ENCODE peak calls at places on chromosomes 11 and 22, in five cellular contexts. S is upper lobe of right lung, P is lower leg skin, L is PC-9, N is MCF 10A. Z is an unnamed sample.

GRCh38 chr11:13462311-13462927 is 603 bp downstream of the BTBD10 start:
- DNase-seq in N (peak; percentile 56), L (peak; percentile 75), S (no peak), P (peak; percentile 94), Z (no peak)

GRCh38 chr11:32796425-32796824 is 2.0 kb upstream of the CCDC73 start:
- DNase-seq in N (no peak), S (no peak), L (no peak), P (no peak), Z (no peak)

GRCh38 chr22:17477401-17477833 is 85.9 kb upstream of the SLC25A18 start:
- DNase-seq in N (no peak), L (no peak), P (no peak), S (no peak), Z (no peak)

GRCh38 chr11:62930157-62930556 is 9.0 kb upstream of the CHRM1 start:
- DNase-seq in S (peak; percentile 32), N (no peak), L (no peak), P (no peak), Z (no peak)

GRCh38 chr22:47111626-47112373 is 349.4 kb downstream of the TBC1D22A start:
- DNase-seq in N (no peak), L (no peak), P (peak; percentile 76), S (no peak), Z (no peak)

GRCh38 chr22:38700789-38701628 is at the start of gene JOSD1:
- DNase-seq in S (peak; percentile 98), N (peak; percentile 92), L (peak; percentile 87), P (peak; percentile 99), Z (peak; percentile 100)

GRCh38 chr11:126265801-126266200 is 2.9 kb downstream of the SRPRA start:
- DNase-seq in N (no peak), L (peak; percentile 32), P (no peak), S (no peak), Z (no peak)

GRCh38 chr11:11268119-11268518 is 84.9 kb downstream of the CSNK2A3 start:
- DNase-seq in L (no peak), S (no peak), P (no peak), N (no peak), Z (no peak)

GRCh38 chr11:19193916-19194315 is 7.9 kb downstream of the CSRP3 start:
- DNase-seq in P (no peak), N (no peak), L (no peak), S (no peak), Z (no peak)

GRCh38 chr22:31095637-31096249 is 11.6 kb downstream of the SELENOM start:
- DNase-seq in N (no peak), P (no peak), L (no peak), S (no peak), Z (no peak)

GRCh38 chr22:40928657-40929056 is 22.5 kb upstream of the RBX1 start:
- DNase-seq in N (no peak), L (no peak), S (no peak), P (no peak), Z (no peak)

GRCh38 chr11:14775897-14776296 is 116.1 kb downstream of the CYP2R1 start:
- DNase-seq in S (no peak), L (no peak), P (no peak), N (no peak), Z (no peak)

GRCh38 chr11:27443746-27444465 is 28.7 kb downstream of the LGR4 start:
- DNase-seq in L (no peak), S (no peak), P (no peak), N (no peak), Z (no peak)

GRCh38 chr11:61446211-61446651 is 16.3 kb downstream of the SDHAF2 start:
- DNase-seq in N (peak; percentile 91), S (peak; percentile 93), L (peak; percentile 82), P (peak; percentile 95), Z (peak; percentile 38)

GRCh38 chr11:127470485-127470884 is 469.9 kb upstream of the KIRREL3 start:
- DNase-seq in P (no peak), L (no peak), N (peak; percentile 60), S (no peak), Z (no peak)

GRCh38 chr11:117807482-117808272 is 10.7 kb upstream of the DSCAML1 start:
- DNase-seq in L (no peak), P (peak; percentile 95), N (peak; percentile 59), S (peak; percentile 86), Z (peak; percentile 74)

GRCh38 chr22:45007247-45007945 is 2.4 kb downstream of the PHF21B start:
- DNase-seq in S (no peak), L (no peak), N (no peak), P (no peak), Z (no peak)

GRCh38 chr11:612201-612960 is 3.4 kb downstream of the IRF7 start:
- DNase-seq in S (peak; percentile 68), P (peak; percentile 86), N (peak; percentile 48), L (peak; percentile 61), Z (no peak)

GRCh38 chr11:122215244-122215992 is 99.4 kb upstream of the BLID start:
- DNase-seq in N (peak; percentile 66), S (peak; percentile 84), L (no peak), P (peak; percentile 94), Z (no peak)

GRCh38 chr11:95729462-95729861 is 60.1 kb downstream of the FAM76B start:
- DNase-seq in P (no peak), S (no peak), L (no peak), N (no peak), Z (no peak)

GRCh38 chr11:128937480-128937879 is 5.2 kb downstream of the TP53AIP1 start:
- DNase-seq in L (no peak), P (peak; percentile 85), N (no peak), S (no peak), Z (no peak)

GRCh38 chr11:120869097-120869496 is 154.8 kb upstream of the TBCEL start:
- DNase-seq in N (no peak), S (no peak), P (no peak), L (no peak), Z (no peak)

GRCh38 chr22:44666207-44666585 is 35.8 kb upstream of the PRR5 start:
- DNase-seq in N (no peak), P (no peak), L (no peak), S (no peak), Z (no peak)

GRCh38 chr22:23058481-23059336 is 11.6 kb upstream of the GNAZ start:
- DNase-seq in S (peak; percentile 50), P (peak; percentile 76), L (no peak), N (no peak), Z (peak; percentile 12)

GRCh38 chr11:70536051-70536877 is 137.9 kb downstream of the CTTN start:
- DNase-seq in S (peak; percentile 56), P (no peak), L (no peak), N (no peak), Z (no peak)
- TF ChIP-seq CTCF in S (no peak), P (no peak), L (no peak), N (no peak), Z (no peak)

DNA sequence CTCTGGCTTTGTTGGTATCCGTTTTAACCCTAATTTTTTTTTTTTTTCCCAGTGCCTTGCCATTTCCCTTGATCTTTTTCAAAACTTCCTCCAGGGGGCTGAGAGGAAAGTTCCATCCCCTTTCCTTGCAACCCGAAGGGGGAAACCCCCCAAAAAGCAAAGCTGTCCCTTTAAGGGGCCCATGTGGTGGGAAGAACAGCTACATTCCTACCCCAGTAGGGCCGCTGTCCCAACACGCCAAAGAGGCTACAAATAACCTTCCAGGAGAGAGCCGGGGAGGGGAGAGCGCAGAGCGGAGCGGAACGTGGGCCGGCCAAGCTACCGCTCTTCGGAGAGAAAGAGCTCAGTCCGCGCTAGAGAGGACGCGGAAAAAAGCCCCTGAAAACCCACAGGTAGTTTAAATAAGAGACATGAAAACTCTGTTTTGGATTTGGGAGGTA is 1.7 kb downstream of the LRP4 start:
- DNase-seq in P (peak; percentile 92), L (no peak), S (no peak), N (peak; percentile 65), Z (no peak)
- TF ChIP-seq CTCF in P (no peak), L (no peak), S (peak; percentile 25), N (no peak), Z (no peak)

GRCh38 chr22:37519268-37520195 is at the start of gene CARD10:
- DNase-seq in N (peak; percentile 42), L (no peak), P (no peak), S (no peak), Z (no peak)

GRCh38 chr22:37517826-37518450 is 1.3 kb downstream of the CARD10 start:
- DNase-seq in S (no peak), L (no peak), P (no peak), N (peak; percentile 41), Z (no peak)

GRCh38 chr22:37520754-37521153 is 1.5 kb upstream of the CARD10 start:
- DNase-seq in L (no peak), S (no peak), N (no peak), P (no peak), Z (no peak)

GRCh38 chr22:37518509-37519267 is 527 bp downstream of the CARD10 start:
- DNase-seq in P (no peak), S (no peak), N (peak; percentile 21), L (no peak), Z (no peak)

DNA sequence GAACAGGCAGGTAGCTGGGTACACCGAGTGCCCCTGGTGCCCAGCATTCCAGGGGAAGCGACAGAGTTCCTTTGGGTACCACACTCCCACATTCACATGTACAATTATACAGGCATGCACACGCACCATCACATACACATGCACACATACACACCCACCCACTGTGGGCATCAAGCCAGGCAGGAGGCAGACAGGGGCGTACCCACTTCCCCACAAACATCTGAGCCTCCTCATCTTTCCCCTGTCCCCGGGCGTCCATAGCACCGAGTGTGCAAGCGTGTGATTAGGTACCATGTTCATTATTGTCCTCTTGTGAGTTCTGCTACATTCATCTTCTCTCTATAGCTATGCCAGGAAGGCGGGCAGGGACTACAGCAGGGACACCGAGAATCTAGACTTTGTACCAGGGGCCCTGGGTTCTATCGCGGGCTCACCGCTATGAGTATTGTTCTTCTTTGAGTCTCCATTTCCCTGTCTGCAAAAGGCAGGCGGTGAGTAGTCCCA is 2.1 kb upstream of the CARD10 start:
- DNase-seq in L (no peak), S (no peak), N (no peak), P (no peak), Z (no peak)
- TF ChIP-seq CTCF in L (no peak), S (no peak), N (no peak), P (no peak), Z (no peak)

GRCh38 chr11:8937659-8938058 is 4.9 kb upstream of the C11orf16 start:
- DNase-seq in P (no peak), S (no peak), N (no peak), L (no peak), Z (no peak)
- TF ChIP-seq CTCF in P (no peak), S (no peak), N (no peak), L (no peak), Z (no peak)

DNA sequence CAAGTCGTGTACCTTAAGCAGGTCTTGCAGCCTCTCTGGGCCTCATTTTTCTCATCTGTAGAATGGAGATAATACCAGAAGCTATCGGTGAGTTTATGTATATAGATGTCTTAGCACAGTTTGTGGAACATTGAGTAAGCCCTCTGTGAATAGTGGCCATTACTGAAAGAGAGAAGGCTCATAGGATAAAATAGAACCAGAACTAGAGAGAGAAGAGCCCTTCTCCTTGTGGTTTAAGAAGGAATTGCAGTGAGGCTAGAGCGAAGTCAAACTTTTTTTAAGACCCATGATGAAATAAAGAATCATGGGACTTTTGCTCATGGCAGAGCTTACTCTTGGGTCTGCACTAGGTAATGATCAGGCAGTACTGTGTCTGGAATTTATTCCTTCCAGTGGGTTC is 137.1 kb downstream of the TRIM44 start:
- DNase-seq in P (no peak), N (no peak), L (no peak), S (no peak), Z (no peak)
- TF ChIP-seq CTCF in P (no peak), N (no peak), L (peak; percentile 54), S (peak; percentile 11), Z (no peak)

Z was measured in natural killer cell.